ENCODE peak calls at places on chromosomes 11 and 22, in six cellular contexts. One of them, this sample, is unnamed.

GRCh38 chr22:28139993-28140392 is 220.9 kb upstream of the PITPNB start:
- DNase-seq in epithelial cell of proximal tubule: peak
- DNase-seq in GM12878: no peak
- DNase-seq in GM23338: no peak
- DNase-seq in PC-3: peak
- DNase-seq in fibroblast of lung: peak
- DNase-seq in this sample: no peak

GRCh38 chr11:126592496-126593410 is 237.3 kb downstream of the ST3GAL4 start:
- DNase-seq in GM12878: no peak
- DNase-seq in PC-3: no peak
- DNase-seq in epithelial cell of proximal tubule: no peak
- DNase-seq in GM23338: peak
- DNase-seq in fibroblast of lung: peak
- DNase-seq in this sample: no peak

GRCh38 chr22:44309137-44309536 is 3.6 kb downstream of the SHISAL1 start:
- DNase-seq in epithelial cell of proximal tubule: peak
- DNase-seq in GM23338: no peak
- DNase-seq in fibroblast of lung: peak
- DNase-seq in PC-3: peak
- DNase-seq in GM12878: no peak
- DNase-seq in this sample: no peak

GRCh38 chr22:25156736-25157135 is 42.9 kb upstream of the CRYBB3 start:
- DNase-seq in PC-3: no peak
- DNase-seq in epithelial cell of proximal tubule: no peak
- DNase-seq in GM12878: no peak
- DNase-seq in GM23338: no peak
- DNase-seq in fibroblast of lung: no peak
- DNase-seq in this sample: no peak

GRCh38 chr11:39569784-39570183 is 1889.7 kb downstream of the LRRC4C start:
- DNase-seq in GM12878: no peak
- DNase-seq in PC-3: no peak
- DNase-seq in GM23338: no peak
- DNase-seq in epithelial cell of proximal tubule: no peak
- DNase-seq in fibroblast of lung: no peak
- DNase-seq in this sample: no peak

GRCh38 chr22:17213976-17214375 is 5.3 kb downstream of the ADA2 start:
- DNase-seq in GM23338: peak
- DNase-seq in fibroblast of lung: peak
- DNase-seq in PC-3: peak
- DNase-seq in epithelial cell of proximal tubule: no peak
- DNase-seq in GM12878: no peak
- DNase-seq in this sample: no peak

GRCh38 chr11:70072471-70073187 is 5.5 kb upstream of the ANO1 start:
- DNase-seq in GM12878: no peak
- DNase-seq in GM23338: peak
- DNase-seq in fibroblast of lung: no peak
- DNase-seq in PC-3: no peak
- DNase-seq in epithelial cell of proximal tubule: no peak
- DNase-seq in this sample: no peak

GRCh38 chr11:86370922-86371614 is 3.6 kb upstream of the CCDC81 start:
- DNase-seq in fibroblast of lung: peak
- DNase-seq in PC-3: peak
- DNase-seq in GM12878: no peak
- DNase-seq in GM23338: peak
- DNase-seq in epithelial cell of proximal tubule: no peak
- DNase-seq in this sample: no peak

GRCh38 chr11:78295991-78296930 is 107.5 kb downstream of the USP35 start:
- DNase-seq in fibroblast of lung: no peak
- DNase-seq in GM23338: no peak
- DNase-seq in GM12878: no peak
- DNase-seq in epithelial cell of proximal tubule: no peak
- DNase-seq in PC-3: no peak
- DNase-seq in this sample: no peak

GRCh38 chr22:37403267-37403960 is 23.9 kb downstream of the ELFN2 start:
- DNase-seq in GM12878: no peak
- DNase-seq in epithelial cell of proximal tubule: no peak
- DNase-seq in GM23338: peak
- DNase-seq in PC-3: no peak
- DNase-seq in fibroblast of lung: no peak
- DNase-seq in this sample: no peak

GRCh38 chr11:112352907-112353306 is 92.2 kb upstream of the PLET1 start:
- DNase-seq in fibroblast of lung: no peak
- DNase-seq in GM12878: no peak
- DNase-seq in PC-3: peak
- DNase-seq in epithelial cell of proximal tubule: no peak
- DNase-seq in GM23338: no peak
- DNase-seq in this sample: no peak

GRCh38 chr11:127247261-127247660 is 246.7 kb upstream of the KIRREL3 start:
- DNase-seq in GM23338: peak
- DNase-seq in PC-3: no peak
- DNase-seq in fibroblast of lung: no peak
- DNase-seq in GM12878: no peak
- DNase-seq in epithelial cell of proximal tubule: no peak
- DNase-seq in this sample: no peak

GRCh38 chr11:65911682-65912568 is 6.9 kb downstream of the C11orf68 start:
- DNase-seq in PC-3: peak
- DNase-seq in GM23338: peak
- DNase-seq in epithelial cell of proximal tubule: no peak
- DNase-seq in GM12878: no peak
- DNase-seq in fibroblast of lung: peak
- DNase-seq in this sample: peak

GRCh38 chr22:20604776-20605221 is 97.4 kb downstream of the MED15 start:
- DNase-seq in PC-3: no peak
- DNase-seq in epithelial cell of proximal tubule: no peak
- DNase-seq in GM23338: peak
- DNase-seq in fibroblast of lung: no peak
- DNase-seq in GM12878: no peak
- DNase-seq in this sample: no peak

GRCh38 chr11:13942908-13943505 is 19.5 kb upstream of the SPON1 start:
- DNase-seq in GM23338: no peak
- DNase-seq in PC-3: peak
- DNase-seq in epithelial cell of proximal tubule: peak
- DNase-seq in GM12878: no peak
- DNase-seq in fibroblast of lung: peak
- DNase-seq in this sample: no peak

GRCh38 chr11:90288207-90288821 is 65.5 kb upstream of the CHORDC1 start:
- DNase-seq in fibroblast of lung: peak
- DNase-seq in epithelial cell of proximal tubule: no peak
- DNase-seq in GM23338: peak
- DNase-seq in PC-3: peak
- DNase-seq in GM12878: no peak
- DNase-seq in this sample: peak

GRCh38 chr11:76795285-76795935 is 12.3 kb downstream of the TSKU start:
- DNase-seq in PC-3: no peak
- DNase-seq in epithelial cell of proximal tubule: no peak
- DNase-seq in fibroblast of lung: no peak
- DNase-seq in GM23338: no peak
- DNase-seq in GM12878: no peak
- DNase-seq in this sample: no peak

GRCh38 chr11:64760759-64761417 is 1.1 kb upstream of the PYGM start:
- DNase-seq in fibroblast of lung: no peak
- DNase-seq in GM12878: no peak
- DNase-seq in GM23338: no peak
- DNase-seq in epithelial cell of proximal tubule: no peak
- DNase-seq in PC-3: no peak
- DNase-seq in this sample: no peak

GRCh38 chr11:1831338-1832180 is 3.2 kb upstream of the SYT8 start:
- DNase-seq in GM23338: no peak
- DNase-seq in GM12878: no peak
- DNase-seq in PC-3: no peak
- DNase-seq in fibroblast of lung: no peak
- DNase-seq in epithelial cell of proximal tubule: no peak
- DNase-seq in this sample: no peak

GRCh38 chr11:109946322-109946846 is 146.8 kb upstream of the ZC3H12C start:
- DNase-seq in fibroblast of lung: peak
- DNase-seq in GM23338: peak
- DNase-seq in epithelial cell of proximal tubule: peak
- DNase-seq in PC-3: peak
- DNase-seq in GM12878: peak
- DNase-seq in this sample: peak

GRCh38 chr11:73330569-73331093 is 22.6 kb downstream of the ARHGEF17 start:
- DNase-seq in PC-3: peak
- DNase-seq in epithelial cell of proximal tubule: no peak
- DNase-seq in fibroblast of lung: peak
- DNase-seq in GM23338: peak
- DNase-seq in GM12878: no peak
- DNase-seq in this sample: no peak

GRCh38 chr11:118448294-118448693 is 12.0 kb downstream of the KMT2A start:
- DNase-seq in GM12878: peak
- DNase-seq in epithelial cell of proximal tubule: no peak
- DNase-seq in GM23338: no peak
- DNase-seq in fibroblast of lung: peak
- DNase-seq in PC-3: peak
- DNase-seq in this sample: no peak

GRCh38 chr11:20158597-20159257 is 1.5 kb downstream of the DBX1 start:
- DNase-seq in GM23338: peak
- DNase-seq in GM12878: no peak
- DNase-seq in epithelial cell of proximal tubule: no peak
- DNase-seq in fibroblast of lung: peak
- DNase-seq in PC-3: peak
- DNase-seq in this sample: peak

GRCh38 chr22:20584029-20584871 is 76.8 kb downstream of the MED15 start:
- DNase-seq in fibroblast of lung: no peak
- DNase-seq in PC-3: no peak
- DNase-seq in GM23338: no peak
- DNase-seq in epithelial cell of proximal tubule: no peak
- DNase-seq in GM12878: no peak
- DNase-seq in this sample: no peak

GRCh38 chr22:40855960-40856512 is 403 bp downstream of the ST13 start:
- DNase-seq in fibroblast of lung: peak
- DNase-seq in epithelial cell of proximal tubule: no peak
- DNase-seq in GM23338: peak
- DNase-seq in GM12878: no peak
- DNase-seq in PC-3: no peak
- DNase-seq in this sample: no peak

GRCh38 chr11:44753965-44754645 is 27.3 kb downstream of the TSPAN18 start:
- DNase-seq in epithelial cell of proximal tubule: no peak
- DNase-seq in GM12878: no peak
- DNase-seq in GM23338: peak
- DNase-seq in PC-3: no peak
- DNase-seq in fibroblast of lung: no peak
- DNase-seq in this sample: no peak

GRCh38 chr11:84372366-84372765 is 1086.2 kb upstream of the CCDC90B start:
- DNase-seq in epithelial cell of proximal tubule: no peak
- DNase-seq in fibroblast of lung: no peak
- DNase-seq in GM12878: no peak
- DNase-seq in GM23338: no peak
- DNase-seq in PC-3: no peak
- DNase-seq in this sample: no peak

GRCh38 chr11:122162095-122162494 is 46.1 kb upstream of the BLID start:
- DNase-seq in GM23338: no peak
- DNase-seq in epithelial cell of proximal tubule: no peak
- DNase-seq in PC-3: no peak
- DNase-seq in fibroblast of lung: no peak
- DNase-seq in GM12878: no peak
- DNase-seq in this sample: no peak

GRCh38 chr11:46281374-46281831 is 3.9 kb downstream of the CREB3L1 start:
- DNase-seq in GM12878: no peak
- DNase-seq in GM23338: peak
- DNase-seq in PC-3: no peak
- DNase-seq in fibroblast of lung: peak
- DNase-seq in epithelial cell of proximal tubule: no peak
- DNase-seq in this sample: no peak
- H3K4me3 ChIP-seq in GM12878: peak
- H3K4me3 ChIP-seq in GM23338: peak
- H3K4me3 ChIP-seq in PC-3: no peak
- H3K4me3 ChIP-seq in fibroblast of lung: peak
- H3K4me3 ChIP-seq in epithelial cell of proximal tubule: no peak
- H3K4me3 ChIP-seq in this sample: no peak

DNA sequence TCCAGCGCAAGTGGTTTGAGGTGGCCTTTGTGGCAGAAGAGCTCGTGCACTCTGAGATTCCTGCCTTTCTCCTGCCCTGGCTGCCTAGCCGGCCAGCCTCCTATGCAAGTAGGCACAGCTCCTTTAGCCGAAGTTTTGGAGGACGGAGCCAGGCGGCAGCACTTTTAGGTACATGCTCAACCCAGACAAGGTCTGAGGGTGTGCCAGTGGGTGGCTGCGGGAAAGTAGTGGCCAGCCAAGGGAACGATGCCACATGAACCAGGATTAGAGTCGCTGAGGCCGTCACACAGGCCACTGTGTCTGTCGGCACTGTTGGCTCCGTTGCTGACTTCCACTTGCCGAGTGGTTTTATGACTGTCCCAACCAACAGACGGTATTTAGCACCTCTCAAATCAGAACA is 64.8 kb upstream of the YWHAH start:
- DNase-seq in fibroblast of lung: no peak
- DNase-seq in epithelial cell of proximal tubule: no peak
- DNase-seq in GM12878: no peak
- DNase-seq in GM23338: no peak
- DNase-seq in PC-3: no peak
- DNase-seq in this sample: no peak
- TF ChIP-seq CTCF in fibroblast of lung: no peak
- TF ChIP-seq CTCF in epithelial cell of proximal tubule: no peak
- TF ChIP-seq CTCF in GM12878: no peak
- TF ChIP-seq CTCF in GM23338: no peak
- TF ChIP-seq CTCF in PC-3: no peak
- TF ChIP-seq CTCF in this sample: no peak

GRCh38 chr11:451738-452137 is 1.7 kb downstream of the PTDSS2 start:
- DNase-seq in PC-3: no peak
- DNase-seq in fibroblast of lung: no peak
- DNase-seq in GM23338: no peak
- DNase-seq in GM12878: no peak
- DNase-seq in epithelial cell of proximal tubule: no peak
- DNase-seq in this sample: no peak
- H3K4me3 ChIP-seq in PC-3: peak
- H3K4me3 ChIP-seq in fibroblast of lung: peak
- H3K4me3 ChIP-seq in GM23338: peak
- H3K4me3 ChIP-seq in GM12878: peak
- H3K4me3 ChIP-seq in epithelial cell of proximal tubule: peak
- H3K4me3 ChIP-seq in this sample: peak

GRCh38 chr22:46635756-46636155 is 15.6 kb downstream of the GRAMD4 start:
- DNase-seq in GM12878: no peak
- DNase-seq in PC-3: no peak
- DNase-seq in GM23338: peak
- DNase-seq in fibroblast of lung: no peak
- DNase-seq in epithelial cell of proximal tubule: no peak
- DNase-seq in this sample: no peak
- TF ChIP-seq CTCF in GM12878: no peak
- TF ChIP-seq CTCF in PC-3: no peak
- TF ChIP-seq CTCF in GM23338: peak
- TF ChIP-seq CTCF in fibroblast of lung: no peak
- TF ChIP-seq CTCF in epithelial cell of proximal tubule: peak
- TF ChIP-seq CTCF in this sample: no peak